ENCODE peak calls at places on chromosomes 13 and 19, in eight cellular contexts. One of them, this sample, is unnamed.
A peak's percentile ranks its signal among the peaks of the same experiment; 100 is the strongest.

GRCh38 chr13:110433014-110433413 is 125.9 kb downstream of the COL4A2 start:
- DNase-seq in transverse colon: no peak
- DNase-seq in tibial nerve: no peak
- DNase-seq in IMR-90: no peak
- DNase-seq in A549: no peak
- DNase-seq in heart left ventricle: peak; percentile 77
- DNase-seq in breast epithelium: no peak
- DNase-seq in thyroid gland: no peak
- DNase-seq in this sample: no peak

GRCh38 chr19:5108123-5108613 is 139.3 kb downstream of the KDM4B start:
- DNase-seq in heart left ventricle: no peak
- DNase-seq in transverse colon: no peak
- DNase-seq in tibial nerve: no peak
- DNase-seq in IMR-90: no peak
- DNase-seq in A549: no peak
- DNase-seq in thyroid gland: no peak
- DNase-seq in breast epithelium: no peak
- DNase-seq in this sample: no peak

GRCh38 chr19:5191091-5191490 is 149.5 kb downstream of the PTPRS start:
- DNase-seq in breast epithelium: no peak
- DNase-seq in heart left ventricle: no peak
- DNase-seq in transverse colon: no peak
- DNase-seq in A549: no peak
- DNase-seq in tibial nerve: no peak
- DNase-seq in IMR-90: no peak
- DNase-seq in thyroid gland: no peak
- DNase-seq in this sample: no peak

GRCh38 chr13:20924758-20925394 is 22.3 kb upstream of the XPO4 start:
- DNase-seq in thyroid gland: peak; percentile 94
- DNase-seq in IMR-90: peak; percentile 84
- DNase-seq in breast epithelium: no peak
- DNase-seq in A549: peak; percentile 10
- DNase-seq in heart left ventricle: peak; percentile 70
- DNase-seq in tibial nerve: peak; percentile 53
- DNase-seq in transverse colon: peak; percentile 79
- DNase-seq in this sample: peak; percentile 88

GRCh38 chr13:113881614-113882265 is 17.9 kb upstream of the GAS6 start:
- DNase-seq in breast epithelium: no peak
- DNase-seq in IMR-90: no peak
- DNase-seq in A549: no peak
- DNase-seq in heart left ventricle: peak; percentile 48
- DNase-seq in transverse colon: no peak
- DNase-seq in thyroid gland: peak; percentile 85
- DNase-seq in tibial nerve: no peak
- DNase-seq in this sample: no peak

GRCh38 chr13:27463500-27463899 is 13.1 kb upstream of the MTIF3 start:
- DNase-seq in IMR-90: no peak
- DNase-seq in thyroid gland: no peak
- DNase-seq in heart left ventricle: no peak
- DNase-seq in breast epithelium: no peak
- DNase-seq in A549: no peak
- DNase-seq in tibial nerve: no peak
- DNase-seq in transverse colon: no peak
- DNase-seq in this sample: no peak

GRCh38 chr19:18340990-18341868 is 831 bp downstream of the PGPEP1 start:
- DNase-seq in A549: no peak
- DNase-seq in heart left ventricle: peak; percentile 73
- DNase-seq in tibial nerve: peak; percentile 21
- DNase-seq in transverse colon: peak; percentile 78
- DNase-seq in thyroid gland: peak; percentile 65
- DNase-seq in IMR-90: peak; percentile 42
- DNase-seq in breast epithelium: peak; percentile 57
- DNase-seq in this sample: peak; percentile 75

GRCh38 chr13:92197669-92198068 is 799.2 kb downstream of the GPC5 start:
- DNase-seq in tibial nerve: no peak
- DNase-seq in A549: no peak
- DNase-seq in thyroid gland: no peak
- DNase-seq in heart left ventricle: no peak
- DNase-seq in IMR-90: peak; percentile 19
- DNase-seq in transverse colon: no peak
- DNase-seq in breast epithelium: no peak
- DNase-seq in this sample: no peak

GRCh38 chr13:109973279-109973678 is 186.9 kb upstream of the IRS2 start:
- DNase-seq in thyroid gland: no peak
- DNase-seq in A549: no peak
- DNase-seq in breast epithelium: no peak
- DNase-seq in transverse colon: no peak
- DNase-seq in IMR-90: no peak
- DNase-seq in heart left ventricle: no peak
- DNase-seq in tibial nerve: no peak
- DNase-seq in this sample: no peak

GRCh38 chr13:102977471-102977870 is 88.7 kb downstream of the SLC10A2 start:
- DNase-seq in IMR-90: no peak
- DNase-seq in A549: no peak
- DNase-seq in thyroid gland: no peak
- DNase-seq in transverse colon: no peak
- DNase-seq in breast epithelium: no peak
- DNase-seq in tibial nerve: no peak
- DNase-seq in heart left ventricle: no peak
- DNase-seq in this sample: no peak

GRCh38 chr13:50359779-50360178 is 344.5 kb downstream of the KCNRG start:
- DNase-seq in tibial nerve: no peak
- DNase-seq in A549: no peak
- DNase-seq in thyroid gland: no peak
- DNase-seq in heart left ventricle: no peak
- DNase-seq in IMR-90: no peak
- DNase-seq in transverse colon: no peak
- DNase-seq in breast epithelium: no peak
- DNase-seq in this sample: no peak

GRCh38 chr13:50171585-50172282 is 156.5 kb downstream of the KCNRG start:
- DNase-seq in tibial nerve: no peak
- DNase-seq in A549: no peak
- DNase-seq in transverse colon: no peak
- DNase-seq in thyroid gland: no peak
- DNase-seq in IMR-90: peak; percentile 18
- DNase-seq in heart left ventricle: no peak
- DNase-seq in breast epithelium: no peak
- DNase-seq in this sample: no peak

GRCh38 chr13:48192536-48192935 is 40.5 kb upstream of the ITM2B start:
- DNase-seq in breast epithelium: no peak
- DNase-seq in tibial nerve: no peak
- DNase-seq in transverse colon: no peak
- DNase-seq in IMR-90: no peak
- DNase-seq in heart left ventricle: no peak
- DNase-seq in thyroid gland: no peak
- DNase-seq in A549: no peak
- DNase-seq in this sample: no peak

GRCh38 chr13:29702912-29703351 is 107.4 kb upstream of the SLC7A1 start:
- DNase-seq in A549: no peak
- DNase-seq in tibial nerve: no peak
- DNase-seq in breast epithelium: no peak
- DNase-seq in transverse colon: no peak
- DNase-seq in thyroid gland: no peak
- DNase-seq in IMR-90: peak; percentile 69
- DNase-seq in heart left ventricle: peak; percentile 56
- DNase-seq in this sample: no peak

GRCh38 chr19:41397086-41398041 is at the start of the genes BCKDHA and EXOSC5:
- DNase-seq in A549: peak; percentile 100
- DNase-seq in transverse colon: peak; percentile 99
- DNase-seq in heart left ventricle: peak; percentile 100
- DNase-seq in IMR-90: peak; percentile 100
- DNase-seq in thyroid gland: peak; percentile 100
- DNase-seq in tibial nerve: peak; percentile 99
- DNase-seq in breast epithelium: peak; percentile 99
- DNase-seq in this sample: peak; percentile 100
- TF ChIP-seq POLR2A in A549: peak; percentile 87
- TF ChIP-seq POLR2A in transverse colon: peak; percentile 57
- TF ChIP-seq POLR2A in heart left ventricle: peak; percentile 29
- TF ChIP-seq POLR2A in IMR-90: peak; percentile 43
- TF ChIP-seq POLR2A in thyroid gland: peak; percentile 48
- TF ChIP-seq POLR2A in tibial nerve: no peak
- TF ChIP-seq POLR2A in breast epithelium: no peak
- TF ChIP-seq POLR2A in this sample: peak; percentile 59

GRCh38 chr19:14023404-14024235 is 4.3 kb upstream of the RLN3 start:
- DNase-seq in IMR-90: peak; percentile 44
- DNase-seq in transverse colon: peak; percentile 73
- DNase-seq in A549: peak; percentile 58
- DNase-seq in tibial nerve: no peak
- DNase-seq in heart left ventricle: peak; percentile 52
- DNase-seq in thyroid gland: peak; percentile 41
- DNase-seq in breast epithelium: no peak
- DNase-seq in this sample: peak; percentile 77
- TF ChIP-seq POLR2A in IMR-90: no peak
- TF ChIP-seq POLR2A in transverse colon: no peak
- TF ChIP-seq POLR2A in A549: no peak
- TF ChIP-seq POLR2A in tibial nerve: no peak
- TF ChIP-seq POLR2A in heart left ventricle: no peak
- TF ChIP-seq POLR2A in thyroid gland: no peak
- TF ChIP-seq POLR2A in breast epithelium: no peak
- TF ChIP-seq POLR2A in this sample: no peak

GRCh38 chr13:45850020-45850613 is 1.4 kb downstream of the SIAH3 start:
- DNase-seq in tibial nerve: no peak
- DNase-seq in thyroid gland: no peak
- DNase-seq in transverse colon: no peak
- DNase-seq in IMR-90: no peak
- DNase-seq in heart left ventricle: no peak
- DNase-seq in A549: no peak
- DNase-seq in breast epithelium: no peak
- DNase-seq in this sample: no peak
- TF ChIP-seq POLR2A in tibial nerve: no peak
- TF ChIP-seq POLR2A in thyroid gland: no peak
- TF ChIP-seq POLR2A in transverse colon: no peak
- TF ChIP-seq POLR2A in IMR-90: no peak
- TF ChIP-seq POLR2A in heart left ventricle: no peak
- TF ChIP-seq POLR2A in A549: no peak
- TF ChIP-seq POLR2A in breast epithelium: no peak
- TF ChIP-seq POLR2A in this sample: no peak

DNA sequence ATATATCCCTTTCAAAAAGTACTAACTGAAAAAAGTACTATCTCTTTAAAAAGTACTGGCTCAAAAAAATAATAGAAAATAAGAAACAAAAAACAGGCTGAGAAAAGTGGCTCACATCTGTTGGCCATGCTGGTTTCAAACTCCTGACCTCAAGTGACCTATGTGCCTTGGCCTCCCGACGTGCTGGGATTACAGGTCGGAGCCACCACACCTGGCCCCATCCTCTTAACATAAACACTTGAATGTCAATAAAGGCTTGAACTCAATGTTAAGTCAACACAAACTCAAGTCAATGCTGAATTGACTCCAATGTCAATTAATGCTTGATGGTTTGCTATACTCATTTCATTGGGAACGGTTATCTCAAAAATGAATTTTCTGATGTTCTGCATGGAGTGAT is 30.9 kb downstream of the ZNF611 start:
- DNase-seq in tibial nerve: no peak
- DNase-seq in A549: no peak
- DNase-seq in breast epithelium: no peak
- DNase-seq in transverse colon: no peak
- DNase-seq in thyroid gland: no peak
- DNase-seq in heart left ventricle: no peak
- DNase-seq in IMR-90: no peak
- DNase-seq in this sample: no peak
- TF ChIP-seq POLR2A in tibial nerve: no peak
- TF ChIP-seq POLR2A in A549: no peak
- TF ChIP-seq POLR2A in breast epithelium: no peak
- TF ChIP-seq POLR2A in transverse colon: no peak
- TF ChIP-seq POLR2A in thyroid gland: no peak
- TF ChIP-seq POLR2A in heart left ventricle: no peak
- TF ChIP-seq POLR2A in IMR-90: no peak
- TF ChIP-seq POLR2A in this sample: no peak

DNA sequence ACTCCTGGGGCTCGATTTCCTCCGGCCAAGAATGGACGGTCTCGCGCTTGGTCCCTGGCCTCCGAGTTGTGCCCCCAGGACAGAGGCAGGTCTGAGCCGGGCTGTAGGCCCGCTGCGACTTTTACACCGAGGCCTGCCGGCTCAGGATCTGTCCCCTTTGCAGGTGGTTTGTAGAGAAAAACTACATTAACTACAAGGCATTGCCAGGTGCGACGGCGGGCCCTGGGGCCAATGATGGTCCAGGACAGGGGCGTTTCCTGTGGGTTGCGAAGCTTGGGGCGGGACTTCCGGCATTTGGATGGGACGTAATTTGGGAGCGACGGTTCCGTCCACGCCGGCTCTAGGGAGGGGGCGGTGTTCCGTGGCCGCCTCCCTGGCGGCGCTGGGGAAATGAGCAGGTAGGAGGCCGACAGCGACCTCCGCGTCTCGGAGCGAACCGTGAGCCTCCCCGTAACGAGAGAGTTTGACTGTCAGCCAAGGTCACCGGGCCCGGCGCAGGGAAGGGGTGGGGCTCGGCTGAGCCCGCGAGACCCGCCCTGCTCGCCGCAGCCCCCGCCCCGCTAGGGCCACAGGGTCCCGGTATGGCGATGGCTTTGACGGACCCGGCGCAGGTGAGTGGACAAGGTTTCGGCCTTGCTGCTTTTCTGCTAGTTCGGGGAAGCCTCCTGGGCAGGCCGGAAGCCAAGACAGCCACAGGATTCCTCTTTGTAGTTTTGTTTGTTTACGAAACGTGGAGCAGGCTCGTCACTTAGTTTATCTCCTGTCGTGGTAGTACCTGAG is at the start of gene ZNF805:
- DNase-seq in A549: peak; percentile 96
- DNase-seq in heart left ventricle: peak; percentile 97
- DNase-seq in transverse colon: peak; percentile 97
- DNase-seq in tibial nerve: peak; percentile 90
- DNase-seq in breast epithelium: peak; percentile 97
- DNase-seq in IMR-90: peak; percentile 89
- DNase-seq in thyroid gland: peak; percentile 98
- DNase-seq in this sample: peak; percentile 94
- TF ChIP-seq POLR2A in A549: peak; percentile 65
- TF ChIP-seq POLR2A in heart left ventricle: peak; percentile 73
- TF ChIP-seq POLR2A in transverse colon: peak; percentile 74
- TF ChIP-seq POLR2A in tibial nerve: peak; percentile 54
- TF ChIP-seq POLR2A in breast epithelium: peak; percentile 18
- TF ChIP-seq POLR2A in IMR-90: peak; percentile 82
- TF ChIP-seq POLR2A in thyroid gland: peak; percentile 68
- TF ChIP-seq POLR2A in this sample: peak; percentile 85